ENCODE peak calls at places on chromosomes 16 and 17, in eight cellular contexts. L, V, K, I, C, U, S and D are unnamed samples.
A peak's percentile ranks its signal among the peaks of the same experiment; 100 is the strongest.

GRCh38 chr17:39659286-39660010 is 5.7 kb upstream of the TCAP start:
- DNase-seq in S (no peak), U (no peak), K (no peak), I (no peak), C (no peak), V (no peak), L (no peak), D (no peak)

GRCh38 chr17:60743812-60744211 is 66.2 kb downstream of the BCAS3 start:
- DNase-seq in L (no peak), S (peak; percentile 70), C (peak; percentile 40), K (no peak), U (peak; percentile 79), V (peak; percentile 56), I (no peak), D (no peak)

GRCh38 chr16:14071576-14072271 is 605 bp downstream of the MRTFB start:
- DNase-seq in U (peak; percentile 13), L (peak; percentile 19), I (no peak), C (no peak), V (no peak), K (peak; percentile 43), S (no peak), D (no peak)

GRCh38 chr16:54409982-54410381 is 123.4 kb upstream of the IRX3 start:
- DNase-seq in U (no peak), I (no peak), V (no peak), C (no peak), K (no peak), L (no peak), S (no peak), D (no peak)

GRCh38 chr16:57882797-57883196 is 80.5 kb upstream of the KIFC3 start:
- DNase-seq in L (no peak), K (no peak), I (no peak), V (no peak), S (no peak), U (peak; percentile 14), C (no peak), D (no peak)

GRCh38 chr17:73643012-73643845 is 1.0 kb downstream of the SDK2 start:
- DNase-seq in K (no peak), I (no peak), L (peak; percentile 90), V (no peak), S (peak; percentile 6), C (no peak), U (no peak), D (no peak)

GRCh38 chr16:72908362-72908838 is 139.5 kb downstream of the ZFHX3 start:
- DNase-seq in L (no peak), K (peak; percentile 93), V (no peak), C (peak; percentile 24), S (no peak), U (no peak), I (no peak), D (no peak)

GRCh38 chr17:17485420-17485819 is 8.6 kb downstream of the MED9 start:
- DNase-seq in C (no peak), I (no peak), U (no peak), V (no peak), S (no peak), K (no peak), L (no peak), D (no peak)

GRCh38 chr17:34723875-34724274 is 144.5 kb downstream of the TMEM132E start:
- DNase-seq in S (no peak), K (no peak), C (no peak), U (no peak), V (no peak), I (no peak), L (no peak), D (no peak)

GRCh38 chr16:69444873-69445517 is 20.6 kb downstream of the CYB5B start:
- DNase-seq in U (peak; percentile 75), I (no peak), K (no peak), V (peak; percentile 73), S (peak; percentile 58), C (no peak), L (no peak), D (no peak)

GRCh38 chr17:57898487-57899311 is 48.9 kb upstream of the MRPS23 start:
- DNase-seq in V (peak; percentile 71), C (peak; percentile 69), U (peak; percentile 88), I (no peak), S (peak; percentile 38), L (no peak), K (peak; percentile 67), D (no peak)

GRCh38 chr16:88977028-88977844 is at the start of gene CBFA2T3:
- DNase-seq in I (peak; percentile 77), K (peak; percentile 67), S (peak; percentile 40), C (peak; percentile 65), V (peak; percentile 38), L (no peak), U (no peak), D (no peak)

GRCh38 chr17:35901776-35902175 is 21.6 kb upstream of the CCL5 start:
- DNase-seq in L (no peak), C (no peak), K (no peak), V (no peak), U (no peak), S (peak; percentile 84), I (no peak), D (no peak)

GRCh38 chr16:74760007-74760767 is 14.4 kb downstream of the FA2H start:
- DNase-seq in U (no peak), V (peak; percentile 28), K (no peak), L (peak; percentile 84), I (no peak), S (no peak), C (no peak), D (no peak)

GRCh38 chr17:63178530-63178929 is 212.5 kb downstream of the TANC2 start:
- DNase-seq in K (no peak), U (peak; percentile 59), C (no peak), V (peak; percentile 62), L (no peak), I (no peak), S (no peak), D (no peak)

GRCh38 chr17:17155568-17155967 is 50.6 kb downstream of the PLD6 start:
- DNase-seq in U (no peak), I (no peak), L (no peak), C (no peak), V (no peak), S (no peak), K (no peak), D (no peak)

GRCh38 chr17:75078097-75079022 is 9.4 kb upstream of the SLC16A5 start:
- DNase-seq in I (peak; percentile 76), V (peak; percentile 59), S (peak; percentile 65), C (peak; percentile 54), K (peak; percentile 47), U (peak; percentile 77), L (peak; percentile 86), D (no peak)

GRCh38 chr17:69525920-69526841 is 111.7 kb downstream of the MAP2K6 start:
- DNase-seq in I (peak; percentile 64), L (peak; percentile 45), U (peak; percentile 82), S (peak; percentile 79), V (peak; percentile 79), C (peak; percentile 60), K (peak; percentile 31), D (no peak)

GRCh38 chr17:44061446-44061845 is 5.0 kb downstream of the LSM12 start:
- DNase-seq in C (no peak), S (no peak), U (peak; percentile 28), I (no peak), L (no peak), V (no peak), K (no peak), D (no peak)

GRCh38 chr17:43966276-43966675 is 12.5 kb upstream of the PYY start:
- DNase-seq in U (no peak), C (no peak), K (no peak), V (no peak), I (no peak), S (no peak), L (no peak), D (no peak)

GRCh38 chr17:973053-973452 is 6.5 kb downstream of the NXN start:
- DNase-seq in K (no peak), V (no peak), S (no peak), L (no peak), I (no peak), C (no peak), U (no peak), D (no peak)

GRCh38 chr17:5183410-5183793 is 8.3 kb downstream of the ZNF594 start:
- DNase-seq in S (no peak), U (no peak), V (no peak), L (no peak), C (no peak), I (no peak), K (no peak), D (no peak)
- H3K9me3 ChIP-seq in S (peaks cover 13% of the 10 kb centered on the region), U (peaks cover 99% of the 10 kb centered on the region), V (peaks cover 6% of the 10 kb centered on the region), L (peaks cover 100% of the 10 kb centered on the region), C (peaks cover 84% of the 10 kb centered on the region), I (peaks cover 100% of the 10 kb centered on the region), K (peaks cover 99% of the 10 kb centered on the region), D (peaks cover 36% of the 10 kb centered on the region)

GRCh38 chr17:41325611-41326010 is 10.1 kb upstream of the KRTAP17-1 start:
- DNase-seq in U (no peak), L (no peak), V (no peak), K (no peak), S (no peak), C (no peak), I (no peak), D (no peak)
- H3K9me3 ChIP-seq in U (no peaks in the 10 kb centered on the region), L (peaks cover 3% of the 10 kb centered on the region), V (no peaks in the 10 kb centered on the region), K (no peaks in the 10 kb centered on the region), S (no peaks in the 10 kb centered on the region), C (no peaks in the 10 kb centered on the region), I (no peaks in the 10 kb centered on the region), D (no peaks in the 10 kb centered on the region)

DNA sequence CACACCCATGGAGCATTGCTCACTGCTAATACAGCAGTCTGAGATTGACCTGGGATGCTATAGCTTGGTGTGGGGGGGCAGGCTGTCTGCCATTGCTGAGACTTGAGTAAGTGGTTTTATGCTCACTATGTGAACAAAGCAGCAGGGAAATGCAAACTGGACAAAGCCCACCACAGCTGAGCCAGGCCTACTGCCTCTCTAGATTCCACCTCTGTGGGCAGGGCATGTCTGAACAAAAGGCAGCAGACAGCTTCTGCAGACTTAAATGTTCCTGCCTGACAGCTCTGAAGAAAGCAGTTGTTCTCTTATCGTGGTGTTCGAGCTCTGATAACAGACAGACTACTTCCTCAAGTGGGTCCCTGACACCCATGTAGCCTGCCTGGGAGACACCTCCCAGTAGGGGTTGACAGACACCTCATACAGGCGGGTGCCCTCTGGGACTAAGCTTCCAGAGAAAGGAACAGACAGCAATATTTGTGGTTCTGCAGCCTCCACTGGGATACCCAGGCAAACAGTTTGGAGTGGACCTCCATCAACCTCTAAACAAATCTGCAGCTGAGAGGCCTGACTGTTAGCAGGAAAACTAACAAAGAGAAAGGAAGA is 2204.8 kb downstream of the TP53TG3F start:
- DNase-seq in U (no peak), I (no peak), C (no peak), K (no peak), S (no peak), L (no peak), V (no peak), D (no peak)
- H3K9me3 ChIP-seq in U (no peaks in the 10 kb centered on the region), I (no peaks in the 10 kb centered on the region), C (peaks cover 11% of the 10 kb centered on the region), K (peaks cover 6% of the 10 kb centered on the region), S (peaks cover 6% of the 10 kb centered on the region), L (no peaks in the 10 kb centered on the region), V (no peaks in the 10 kb centered on the region), D (no peaks in the 10 kb centered on the region)

DNA sequence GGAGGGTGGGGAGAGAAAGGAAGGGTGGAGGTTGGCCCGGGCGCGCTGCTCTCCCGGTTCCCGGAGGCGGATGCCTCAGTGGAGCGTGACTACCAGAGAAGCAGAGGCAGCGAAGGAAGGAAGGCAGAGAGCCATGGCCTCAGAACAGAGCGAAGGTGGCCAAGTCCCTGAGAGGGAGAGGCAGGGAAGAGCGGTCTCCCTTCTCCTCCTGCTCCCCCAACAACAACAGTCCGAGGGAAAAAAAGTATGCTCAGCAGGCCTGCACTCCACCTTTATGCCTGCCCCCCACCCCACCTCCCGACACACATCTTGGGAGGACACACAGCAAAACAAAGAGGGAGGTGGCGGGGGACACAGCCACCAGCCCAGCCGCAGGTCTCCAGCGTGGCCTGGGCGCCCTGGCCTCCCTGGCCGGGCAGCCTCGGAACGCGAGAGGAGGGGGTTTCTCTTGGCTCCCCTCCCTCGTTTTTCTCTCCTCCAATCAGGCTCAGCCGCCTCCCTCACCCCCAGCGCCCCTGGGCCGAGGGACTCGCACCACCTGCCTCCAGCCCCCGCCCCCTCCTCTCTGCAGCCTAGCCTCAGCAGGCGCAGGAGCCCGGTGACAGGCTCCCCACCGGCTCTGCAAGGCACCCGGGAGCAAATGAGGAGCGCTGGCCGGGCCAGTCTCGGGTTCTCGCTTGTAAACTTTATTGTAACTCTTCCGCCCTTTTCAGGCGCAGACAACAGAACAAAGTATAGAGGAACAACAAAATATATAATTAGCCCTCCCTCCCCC is 1.1 kb upstream of the HOXB7 start:
- DNase-seq in L (peak; percentile 70), S (no peak), K (peak; percentile 60), C (no peak), U (no peak), V (no peak), I (no peak), D (no peak)
- H3K9me3 ChIP-seq in L (no peaks in the 10 kb centered on the region), S (no peaks in the 10 kb centered on the region), K (no peaks in the 10 kb centered on the region), C (no peaks in the 10 kb centered on the region), U (no peaks in the 10 kb centered on the region), V (no peaks in the 10 kb centered on the region), I (no peaks in the 10 kb centered on the region), D (no peaks in the 10 kb centered on the region)